ENCODE peak calls at places on chromosomes 4 and X, in nine cellular contexts. K, T, O, B, X, Y, Z, C and F are unnamed samples.

GRCh38 chr4:102754044-102754443 is 6.7 kb downstream of the MANBA start:
- DNase-seq in K (no peak), T (no peak), O (no peak), B (no peak), X (no peak), Y (no peak), Z (no peak), C (no peak), F (no peak)

GRCh38 chrX:72260448-72260847 is 16.6 kb downstream of the RPS4X start:
- DNase-seq in K (no peak), T (no peak), O (no peak), B (no peak), X (no peak), Y (no peak), Z (no peak), C (no peak), F (no peak)

GRCh38 chr4:60187428-60187827 is 1012.7 kb upstream of the ADGRL3 start:
- DNase-seq in K (no peak), T (no peak), O (no peak), B (no peak), X (no peak), Y (no peak), Z (no peak), C (no peak), F (no peak)

GRCh38 chr4:4269856-4270255 is 20.1 kb downstream of the LYAR start:
- DNase-seq in K (no peak), T (no peak), O (no peak), B (peak), X (no peak), Y (no peak), Z (peak), C (peak), F (no peak)

GRCh38 chrX:119682019-119682989 is 10.7 kb downstream of the SEPTIN6 start:
- DNase-seq in K (no peak), T (no peak), O (no peak), B (no peak), X (no peak), Y (no peak), Z (peak), C (no peak), F (no peak)

GRCh38 chr4:4837921-4838601 is 21.4 kb upstream of the MSX1 start:
- DNase-seq in K (no peak), T (no peak), O (no peak), B (peak), X (no peak), Y (no peak), Z (no peak), C (no peak), F (no peak)

GRCh38 chr4:1041936-1042330 is 30.5 kb downstream of the FGFRL1 start:
- DNase-seq in K (no peak), T (peak), O (no peak), B (no peak), X (no peak), Y (peak), Z (no peak), C (no peak), F (no peak)

GRCh38 chr4:174304664-174305063 is 21.0 kb downstream of the CEP44 start:
- DNase-seq in K (no peak), T (no peak), O (no peak), B (no peak), X (no peak), Y (no peak), Z (no peak), C (no peak), F (no peak)

GRCh38 chrX:54495814-54496516 is at the start of gene FGD1:
- DNase-seq in K (peak), T (peak), O (peak), B (peak), X (no peak), Y (peak), Z (no peak), C (peak), F (no peak)

GRCh38 chr4:39682133-39682532 is 15.8 kb upstream of the UBE2K start:
- DNase-seq in K (no peak), T (no peak), O (no peak), B (no peak), X (no peak), Y (no peak), Z (no peak), C (no peak), F (no peak)

GRCh38 chr4:8504279-8505007 is 63.9 kb downstream of the TRMT44 start:
- DNase-seq in K (peak), T (no peak), O (no peak), B (no peak), X (no peak), Y (no peak), Z (no peak), C (no peak), F (no peak)

GRCh38 chr4:88803600-88804096 is 106.0 kb upstream of the NAP1L5 start:
- DNase-seq in K (peak), T (peak), O (peak), B (peak), X (no peak), Y (no peak), Z (no peak), C (peak), F (peak)

GRCh38 chrX:43809463-43809862 is 72.8 kb downstream of the MAOB start:
- DNase-seq in K (peak), T (no peak), O (no peak), B (peak), X (no peak), Y (no peak), Z (no peak), C (no peak), F (no peak)

GRCh38 chr4:137609693-137610450 is 77.6 kb upstream of the PCDH18 start:
- DNase-seq in K (no peak), T (no peak), O (no peak), B (peak), X (no peak), Y (no peak), Z (no peak), C (peak), F (no peak)

GRCh38 chrX:21487832-21488231 is 113.6 kb downstream of the CNKSR2 start:
- DNase-seq in K (no peak), T (no peak), O (no peak), B (no peak), X (no peak), Y (no peak), Z (no peak), C (peak), F (no peak)

GRCh38 chr4:40662962-40663604 is 33.4 kb upstream of the RBM47 start:
- DNase-seq in K (no peak), T (no peak), O (no peak), B (peak), X (no peak), Y (peak), Z (no peak), C (peak), F (peak)

DNA sequence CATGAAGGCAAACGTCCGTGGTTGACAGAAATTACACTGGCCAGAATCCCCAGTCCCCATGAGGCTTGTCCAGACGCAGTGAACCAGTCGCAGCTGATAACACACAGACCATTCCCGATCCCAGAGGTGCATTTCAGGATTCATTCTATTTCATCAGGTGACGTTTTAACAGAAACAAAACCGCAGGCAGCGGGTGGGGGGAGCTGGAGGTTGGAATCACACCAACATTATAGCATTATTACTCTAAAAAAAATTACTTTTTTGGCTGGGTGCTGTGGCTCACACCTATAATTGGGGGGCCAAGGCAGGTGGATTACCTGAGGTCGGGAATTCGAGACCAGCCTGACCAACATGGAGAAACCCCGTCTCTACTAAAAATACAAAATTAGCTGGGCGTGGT is 25.2 kb downstream of the NOP14 start:
- DNase-seq in K (no peak), T (peak), O (no peak), B (no peak), X (no peak), Y (peak), Z (no peak), C (no peak), F (no peak)
- H3K4me3 ChIP-seq in K (no peak), T (no peak), O (no peak), B (no peak), X (no peak), Y (no peak), Z (no peak), C (no peak), F (no peak)

GRCh38 chr4:37068580-37068979 is 176.0 kb upstream of the NWD2 start:
- DNase-seq in K (no peak), T (no peak), O (no peak), B (no peak), X (no peak), Y (no peak), Z (no peak), C (no peak), F (no peak)
- TF ChIP-seq CTCF in K (no peak), T (no peak), O (no peak), B (no peak), X (peak), Y (peak), Z (no peak), C (no peak), F (no peak)

GRCh38 chrX:107711521-107712041 is 64.0 kb downstream of the TSC22D3 start:
- DNase-seq in K (peak), T (no peak), O (no peak), B (peak), X (no peak), Y (no peak), Z (no peak), C (no peak), F (no peak)

GRCh38 chrX:107708762-107709161 is 66.8 kb downstream of the TSC22D3 start:
- DNase-seq in K (peak), T (no peak), O (no peak), B (no peak), X (no peak), Y (no peak), Z (no peak), C (no peak), F (no peak)

GRCh38 chrX:107709266-107709795 is 66.3 kb downstream of the TSC22D3 start:
- DNase-seq in K (no peak), T (no peak), O (no peak), B (no peak), X (no peak), Y (no peak), Z (no peak), C (no peak), F (no peak)

GRCh38 chrX:107712231-107713204 is 63.1 kb downstream of the TSC22D3 start:
- DNase-seq in K (peak), T (peak), O (no peak), B (peak), X (no peak), Y (no peak), Z (peak), C (peak), F (no peak)

DNA sequence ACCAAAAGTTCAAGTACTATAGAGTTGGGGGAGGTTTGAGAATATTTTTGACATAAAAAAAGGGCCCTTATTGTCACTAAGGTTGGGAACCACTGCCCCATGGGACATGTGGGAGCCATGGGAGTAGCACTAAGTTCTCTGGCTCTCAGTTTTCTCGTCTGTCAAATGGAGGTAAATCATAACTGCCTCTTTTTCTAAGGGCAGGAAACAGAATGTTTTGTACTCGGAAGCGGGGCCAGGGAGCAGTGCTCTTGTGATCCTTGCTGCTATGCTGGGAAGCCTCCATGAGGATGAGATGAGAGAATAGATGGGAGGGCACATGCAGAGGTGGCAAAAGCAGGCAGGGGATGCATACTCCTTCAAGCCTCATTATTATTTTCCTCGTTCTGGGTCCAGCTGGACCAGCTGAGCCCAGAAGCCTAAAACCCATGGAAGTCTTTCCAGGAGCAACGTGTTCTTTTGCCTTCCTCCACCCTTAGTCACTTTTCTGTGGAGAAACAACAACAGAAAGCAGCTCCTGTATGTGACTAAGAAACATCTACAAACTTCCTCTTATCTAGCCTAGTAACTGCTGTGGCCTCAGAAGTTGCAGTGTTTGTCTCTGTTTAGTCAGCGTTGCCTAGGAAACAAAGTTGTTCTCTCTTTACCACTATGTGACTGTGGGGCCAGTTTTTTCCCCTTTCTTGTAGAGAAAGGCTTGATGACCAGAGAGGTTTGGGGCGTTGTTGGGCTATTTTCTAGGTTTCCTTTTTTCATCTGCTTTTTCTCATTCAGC is 64.8 kb downstream of the TSC22D3 start:
- DNase-seq in K (peak), T (peak), O (peak), B (peak), X (no peak), Y (no peak), Z (peak), C (peak), F (peak)
- H3K4me3 ChIP-seq in K (no peak), T (no peak), O (no peak), B (no peak), X (no peak), Y (no peak), Z (no peak), C (no peak), F (no peak)

DNA sequence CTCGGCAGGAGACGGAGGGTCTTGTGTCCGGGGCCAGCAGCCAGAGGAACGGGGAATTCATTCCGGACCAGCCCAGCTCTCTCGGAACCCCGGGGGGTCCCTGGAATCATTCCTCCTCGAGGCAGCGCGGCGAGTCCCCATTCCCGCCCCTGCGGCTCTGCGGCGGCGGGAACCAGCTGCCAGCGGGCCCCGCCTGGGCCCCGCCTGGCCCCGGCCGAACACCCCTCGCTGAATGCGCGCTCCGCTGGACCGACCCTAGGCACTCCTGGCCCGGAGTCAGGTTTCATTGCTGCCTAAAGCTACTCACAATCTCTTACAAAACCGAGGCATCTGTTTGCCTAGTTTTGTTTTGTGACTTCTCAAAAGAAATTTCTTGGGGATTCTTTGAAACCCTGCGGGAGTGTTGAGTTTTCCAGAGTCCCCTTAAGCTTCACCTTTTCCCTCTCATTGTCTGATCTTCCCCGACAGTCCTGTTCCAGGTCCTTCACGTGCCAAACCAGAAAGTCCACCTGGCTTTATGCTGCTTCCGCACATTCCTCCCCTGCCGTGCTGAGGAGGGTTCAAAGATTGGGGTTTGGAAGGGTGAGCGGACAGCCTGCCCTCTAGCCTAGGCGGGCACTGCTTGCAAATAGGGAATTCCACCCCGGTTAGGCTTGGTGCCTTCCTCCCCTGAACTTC is 767 bp downstream of the ARHGAP10 start:
- DNase-seq in K (peak), T (peak), O (peak), B (peak), X (no peak), Y (no peak), Z (no peak), C (no peak), F (no peak)
- TF ChIP-seq CTCF in K (no peak), T (no peak), O (no peak), B (no peak), X (no peak), Y (no peak), Z (no peak), C (no peak), F (no peak)

GRCh38 chr4:152588869-152589268 is 53.0 kb upstream of the FBXW7 start:
- DNase-seq in K (no peak), T (no peak), O (no peak), B (no peak), X (no peak), Y (no peak), Z (no peak), C (no peak), F (no peak)

GRCh38 chr4:152590179-152591031 is 54.5 kb upstream of the FBXW7 start:
- DNase-seq in K (no peak), T (no peak), O (no peak), B (peak), X (no peak), Y (no peak), Z (no peak), C (peak), F (peak)

GRCh38 chr4:152594981-152595916 is 59.4 kb upstream of the FBXW7 start:
- DNase-seq in K (no peak), T (no peak), O (no peak), B (no peak), X (no peak), Y (no peak), Z (no peak), C (no peak), F (peak)

GRCh38 chr4:152591361-152591760 is 55.5 kb upstream of the FBXW7 start:
- DNase-seq in K (no peak), T (peak), O (peak), B (peak), X (peak), Y (no peak), Z (peak), C (peak), F (no peak)

DNA sequence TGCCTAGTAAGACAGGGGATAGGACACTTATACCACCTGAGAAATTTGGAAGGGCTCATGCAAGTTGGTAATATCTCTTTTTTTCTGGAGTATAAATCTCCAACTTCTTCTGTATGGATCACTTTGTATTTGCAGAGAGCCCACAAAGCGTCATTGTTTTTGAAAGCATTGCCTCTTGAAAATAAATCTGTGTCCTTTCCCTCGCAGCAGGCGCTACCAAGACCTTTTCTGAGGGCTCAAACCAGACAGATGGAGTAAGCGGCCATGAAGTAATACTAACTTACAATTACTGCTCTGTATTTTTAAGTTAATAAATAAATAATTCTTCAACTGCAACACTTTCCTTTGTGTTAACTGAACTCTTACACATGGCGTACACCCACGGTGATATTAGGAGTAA is 56.0 kb upstream of the FBXW7 start:
- DNase-seq in K (no peak), T (no peak), O (no peak), B (no peak), X (no peak), Y (no peak), Z (no peak), C (no peak), F (no peak)
- H3K4me3 ChIP-seq in K (no peak), T (no peak), O (no peak), B (no peak), X (peak), Y (no peak), Z (no peak), C (no peak), F (no peak)

DNA sequence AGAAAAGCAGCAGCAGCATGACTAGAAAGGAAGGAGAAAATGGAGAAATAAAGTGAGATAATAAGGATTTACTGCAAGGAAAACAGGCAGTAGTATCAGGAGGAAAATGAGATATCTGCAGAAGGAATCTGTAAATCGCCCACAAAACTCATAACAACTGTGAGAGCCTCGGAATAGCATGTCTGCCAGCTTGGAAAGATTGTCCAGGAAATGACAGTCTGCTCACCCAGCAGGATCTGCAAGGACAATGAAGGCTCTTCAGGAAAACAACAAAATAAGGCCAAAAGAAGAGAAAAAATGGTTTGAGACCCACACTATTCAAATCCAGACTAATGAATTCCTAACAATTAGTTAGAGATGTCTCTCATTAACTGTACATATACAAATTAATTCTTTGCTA is 47.3 kb downstream of the CXXC4 start:
- DNase-seq in K (no peak), T (no peak), O (no peak), B (no peak), X (no peak), Y (no peak), Z (no peak), C (no peak), F (no peak)
- TF ChIP-seq CTCF in K (no peak), T (no peak), O (no peak), B (no peak), X (no peak), Y (no peak), Z (no peak), C (no peak), F (no peak)

GRCh38 chr4:87524456-87524855 is 4.7 kb downstream of the SPARCL1 start:
- DNase-seq in K (no peak), T (no peak), O (no peak), B (no peak), X (no peak), Y (no peak), Z (no peak), C (peak), F (no peak)

GRCh38 chr4:87529187-87529586 is at the start of gene SPARCL1:
- DNase-seq in K (peak), T (peak), O (peak), B (peak), X (no peak), Y (no peak), Z (no peak), C (no peak), F (no peak)

GRCh38 chr4:87525636-87526035 is 3.5 kb downstream of the SPARCL1 start:
- DNase-seq in K (peak), T (no peak), O (peak), B (peak), X (no peak), Y (no peak), Z (no peak), C (no peak), F (no peak)

GRCh38 chr4:87530868-87531267 is 1.7 kb upstream of the SPARCL1 start:
- DNase-seq in K (peak), T (peak), O (peak), B (peak), X (no peak), Y (no peak), Z (no peak), C (no peak), F (peak)

DNA sequence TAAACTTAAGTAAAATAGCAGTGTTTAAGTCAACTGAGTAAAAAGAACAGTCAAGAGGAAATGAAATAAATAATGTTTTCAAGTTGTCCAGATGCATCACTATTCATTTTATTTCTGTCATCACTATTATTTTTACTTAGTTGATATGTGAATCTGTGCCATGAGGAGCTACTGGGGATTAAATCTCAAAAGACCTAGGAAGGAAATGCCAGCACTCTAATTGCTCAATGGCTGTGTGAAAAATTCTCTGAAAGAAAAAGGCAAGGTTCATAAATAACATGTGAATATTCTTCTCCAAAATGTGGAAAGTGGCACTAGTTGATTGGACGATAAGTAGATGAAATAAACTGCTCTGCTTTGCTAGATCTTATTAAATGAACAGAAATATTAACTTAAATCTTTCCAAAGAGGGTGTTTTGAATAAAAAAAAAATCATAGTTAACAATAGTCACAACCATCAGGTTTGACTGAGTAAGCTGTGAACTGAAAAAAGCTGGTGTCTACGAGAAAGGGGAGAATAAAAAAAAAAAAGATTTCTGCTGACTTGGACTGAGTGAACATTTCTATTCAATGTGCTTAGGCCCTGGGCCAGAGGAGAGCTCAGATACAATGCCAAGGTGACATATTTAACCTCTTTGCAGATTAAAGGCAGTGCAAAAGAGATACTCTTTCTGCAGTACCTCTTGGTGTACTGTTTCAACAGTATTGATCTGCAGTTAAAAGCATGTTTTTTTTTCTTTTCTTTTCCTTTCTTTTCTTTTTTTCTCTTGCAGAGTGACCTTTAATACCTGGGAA is 1.5 kb downstream of the SPARCL1 start:
- DNase-seq in K (peak), T (no peak), O (no peak), B (peak), X (no peak), Y (no peak), Z (no peak), C (no peak), F (no peak)
- H3K4me3 ChIP-seq in K (peak), T (peak), O (peak), B (no peak), X (no peak), Y (no peak), Z (no peak), C (no peak), F (no peak)